ENCODE peak calls at places on chromosomes 7 and 10, in eight cellular contexts. M is upper lobe of right lung, G is adrenal gland, C is ascending aorta, T is fibroblast of lung, A is astrocyte, J is cardiac muscle cell, F is neural progenitor cell. O is an unnamed sample.
A peak's percentile ranks its signal among the peaks of the same experiment; 100 is the strongest.

GRCh38 chr10:36086976-36087726 is 445.1 kb upstream of the FZD8 start:
- DNase-seq in M (no peak), G (no peak), C (no peak), T (no peak), A (no peak), J (no peak), F (no peak), O (no peak)

GRCh38 chr10:43294892-43295291 is 28.0 kb upstream of the RASGEF1A start:
- DNase-seq in M (no peak), G (no peak), C (no peak), T (no peak), A (no peak), J (no peak), F (no peak), O (no peak)

GRCh38 chr10:29257106-29257783 is 31.6 kb upstream of the LYZL1 start:
- DNase-seq in M (no peak), G (peak; percentile 50), C (no peak), T (peak; percentile 92), A (peak; percentile 90), J (peak; percentile 98), F (no peak), O (peak; percentile 98)

GRCh38 chr7:30521532-30521931 is 16.9 kb upstream of the GGCT start:
- DNase-seq in M (no peak), G (no peak), C (no peak), T (peak; percentile 72), A (peak; percentile 67), J (peak; percentile 80), F (no peak), O (no peak)

GRCh38 chr10:74282151-74282852 is 131.3 kb downstream of the ADK start:
- DNase-seq in M (no peak), G (no peak), C (no peak), T (peak; percentile 40), A (peak; percentile 30), J (peak; percentile 48), F (no peak), O (peak; percentile 62)

GRCh38 chr7:78677391-78677790 is 776.1 kb downstream of the MAGI2 start:
- DNase-seq in M (no peak), G (no peak), C (no peak), T (peak; percentile 25), A (peak; percentile 14), J (no peak), F (no peak), O (no peak)

GRCh38 chr10:127039435-127039834 is 134.2 kb downstream of the DOCK1 start:
- DNase-seq in M (no peak), G (no peak), C (no peak), T (no peak), A (no peak), J (no peak), F (no peak), O (no peak)

GRCh38 chr10:102342462-102342861 is 53.0 kb upstream of the NFKB2 start:
- DNase-seq in M (no peak), G (no peak), C (no peak), T (peak; percentile 49), A (peak; percentile 30), J (no peak), F (peak; percentile 79), O (no peak)

GRCh38 chr10:6059506-6059905 is 2.7 kb downstream of the IL2RA start:
- DNase-seq in M (no peak), G (no peak), C (no peak), T (no peak), A (no peak), J (no peak), F (no peak), O (no peak)

GRCh38 chr7:117951711-117952280 is 78.6 kb upstream of the CTTNBP2 start:
- DNase-seq in M (no peak), G (no peak), C (no peak), T (no peak), A (no peak), J (no peak), F (no peak), O (no peak)

GRCh38 chr10:17665742-17666141 is 21.8 kb downstream of the STAM start:
- DNase-seq in M (no peak), G (peak; percentile 47), C (no peak), T (peak; percentile 92), A (peak; percentile 90), J (peak; percentile 95), F (no peak), O (peak; percentile 81)

GRCh38 chr7:15801565-15801964 is 115.1 kb upstream of the MEOX2 start:
- DNase-seq in M (no peak), G (no peak), C (no peak), T (peak; percentile 80), A (peak; percentile 73), J (peak; percentile 84), F (peak; percentile 42), O (peak; percentile 19)

GRCh38 chr10:131930586-131931330 is 29.9 kb downstream of the PPP2R2D start:
- DNase-seq in M (peak; percentile 12), G (no peak), C (no peak), T (no peak), A (no peak), J (no peak), F (no peak), O (no peak)

GRCh38 chr7:151238924-151239836 is 6.9 kb downstream of the CHPF2 start:
- DNase-seq in M (no peak), G (no peak), C (no peak), T (no peak), A (no peak), J (no peak), F (no peak), O (no peak)

GRCh38 chr10:124341768-124342135 is 77.0 kb downstream of the OAT start:
- DNase-seq in M (no peak), G (no peak), C (no peak), T (no peak), A (no peak), J (no peak), F (no peak), O (no peak)

GRCh38 chr10:60384006-60384405 is 5.7 kb downstream of the ANK3 start:
- DNase-seq in M (no peak), G (no peak), C (no peak), T (peak; percentile 23), A (no peak), J (peak; percentile 30), F (no peak), O (no peak)

GRCh38 chr10:122632031-122632430 is 67.6 kb downstream of the C10orf120 start:
- DNase-seq in M (peak; percentile 51), G (no peak), C (no peak), T (no peak), A (no peak), J (no peak), F (no peak), O (no peak)

DNA sequence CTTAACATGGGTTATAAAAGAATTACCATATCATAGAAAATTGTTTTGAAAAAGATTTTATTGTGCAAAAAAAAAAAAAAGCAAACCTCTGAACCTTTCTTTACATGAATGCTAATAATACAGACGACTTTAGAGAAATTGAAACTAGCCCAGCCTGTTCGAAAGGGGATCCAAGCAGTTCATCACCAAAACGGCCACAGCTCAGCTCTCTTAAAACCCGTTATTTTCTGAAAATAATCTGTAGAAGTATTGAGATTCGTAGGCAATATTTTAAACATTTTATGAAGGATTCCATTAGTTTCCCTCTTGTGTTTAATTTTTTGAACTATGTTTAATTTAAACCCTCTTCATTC is 9.9 kb upstream of the GSAP start:
- DNase-seq in M (no peak), G (no peak), C (no peak), T (no peak), A (no peak), J (peak; percentile 35), F (no peak), O (no peak)
- H3K4me3 ChIP-seq in M (peak overlapping the region; percentile 20), G (no peak overlapping the region), C (no peak overlapping the region), T (peak overlapping the region; percentile 30), A (peak overlapping the region; percentile 38), J (no peak overlapping the region), F (peak overlapping the region; percentile 35), O (no peak overlapping the region)

GRCh38 chr7:154775681-154776080 is 227.2 kb downstream of the PAXIP1 start:
- DNase-seq in M (no peak), G (no peak), C (no peak), T (no peak), A (no peak), J (no peak), F (no peak), O (no peak)

GRCh38 chr7:154777023-154777422 is 225.9 kb downstream of the PAXIP1 start:
- DNase-seq in M (no peak), G (no peak), C (no peak), T (peak; percentile 92), A (peak; percentile 87), J (no peak), F (peak; percentile 27), O (no peak)

GRCh38 chr7:154776350-154776749 is 226.6 kb downstream of the PAXIP1 start:
- DNase-seq in M (no peak), G (no peak), C (no peak), T (no peak), A (no peak), J (no peak), F (no peak), O (no peak)

GRCh38 chr7:154777908-154778307 is 225.0 kb downstream of the PAXIP1 start:
- DNase-seq in M (no peak), G (no peak), C (no peak), T (no peak), A (no peak), J (no peak), F (no peak), O (no peak)

GRCh38 chr7:154777489-154777888 is 225.4 kb downstream of the PAXIP1 start:
- DNase-seq in M (no peak), G (no peak), C (no peak), T (peak; percentile 50), A (peak; percentile 41), J (no peak), F (no peak), O (no peak)
- H3K27me3 ChIP-seq in M (peaks cover 4% of the 10 kb centered on the region), G (no peaks in the 10 kb centered on the region), C (no peaks in the 10 kb centered on the region), T (no peaks in the 10 kb centered on the region), A (no peaks in the 10 kb centered on the region), J (no peaks in the 10 kb centered on the region), F (no peaks in the 10 kb centered on the region), O (no peaks in the 10 kb centered on the region)

DNA sequence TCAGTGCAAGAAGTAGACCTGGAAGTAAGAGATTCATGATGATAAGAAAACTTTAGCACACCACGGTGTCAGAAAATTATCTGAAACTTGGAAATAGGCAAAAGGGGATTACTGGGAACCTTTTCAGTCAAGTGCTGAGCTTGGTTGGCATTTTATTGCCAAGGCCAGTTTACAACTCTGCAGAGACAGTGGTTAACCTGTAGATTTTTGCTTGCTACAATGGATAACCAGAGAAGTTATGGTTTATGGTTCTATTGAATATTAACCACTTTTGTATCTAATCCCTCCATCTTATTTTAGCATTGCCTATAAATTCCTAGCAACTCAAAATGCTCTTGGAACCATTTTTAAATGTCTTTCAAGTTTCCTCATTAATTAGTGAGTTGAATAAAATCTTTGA is 13.3 kb upstream of the GRM8 start:
- DNase-seq in M (no peak), G (no peak), C (no peak), T (no peak), A (no peak), J (no peak), F (no peak), O (no peak)
- H3K4me3 ChIP-seq in M (no peak overlapping the region), G (no peak overlapping the region), C (no peak overlapping the region), T (no peak overlapping the region), A (no peak overlapping the region), J (no peak overlapping the region), F (no peak overlapping the region), O (no peak overlapping the region)

DNA sequence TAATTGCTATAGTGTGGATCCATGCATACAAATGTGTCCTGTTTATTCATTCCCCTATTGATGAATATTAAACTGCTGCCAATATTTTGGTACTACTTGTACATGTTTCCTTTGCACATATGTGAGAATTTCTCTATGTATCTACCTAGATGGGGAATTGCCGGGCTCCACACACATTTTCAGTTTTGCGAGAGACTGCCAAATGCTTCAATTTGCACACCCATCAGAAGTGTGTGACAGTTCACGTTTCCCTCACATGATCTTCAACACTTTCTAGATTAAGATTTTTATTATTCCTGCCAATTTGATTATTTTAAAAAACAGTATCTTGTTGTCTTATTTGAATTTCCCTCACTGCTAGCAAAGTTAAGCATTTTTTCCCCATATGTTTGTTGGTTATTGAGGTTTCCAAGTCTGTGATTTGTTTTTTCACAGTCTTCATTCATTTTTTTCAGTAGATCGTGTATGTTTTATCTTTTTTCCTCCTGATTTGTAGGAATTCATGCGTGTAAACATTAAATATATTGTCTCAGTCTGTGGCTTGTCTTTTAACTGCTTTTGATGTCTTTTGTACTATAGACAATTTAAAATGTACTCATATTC is 2.4 kb upstream of the KLF14 start:
- DNase-seq in M (no peak), G (no peak), C (no peak), T (no peak), A (no peak), J (no peak), F (no peak), O (no peak)
- H3K27me3 ChIP-seq in M (peaks cover 67% of the 10 kb centered on the region), G (peaks cover 8% of the 10 kb centered on the region), C (peaks cover 10% of the 10 kb centered on the region), T (peaks cover 36% of the 10 kb centered on the region), A (peaks cover 58% of the 10 kb centered on the region), J (peaks cover 100% of the 10 kb centered on the region), F (peaks cover 99% of the 10 kb centered on the region), O (peaks cover 20% of the 10 kb centered on the region)

O was measured in BJ.